ENCODE peak calls at places on chromosomes 5 and 9, in six cellular contexts. J is GM06990, U is ELR, O is Calu3, Y is B cell, K is psoas muscle. S is an unnamed sample.

GRCh38 chr5:127446626-127447025 is 70.8 kb upstream of the PRRC1 start:
- DNase-seq in J (no peak), U (no peak), O (no peak), Y (no peak), K (no peak), S (peak; percentile 67)

GRCh38 chr5:176359658-176360057 is 1.9 kb downstream of the KIAA1191 start:
- DNase-seq in J (no peak), U (peak; percentile 28), O (no peak), Y (no peak), K (no peak), S (no peak)

GRCh38 chr5:111553889-111554288 is 41.6 kb upstream of the STARD4 start:
- DNase-seq in J (no peak), U (no peak), O (no peak), Y (no peak), K (no peak), S (no peak)

GRCh38 chr9:78118742-78119473 is 87.3 kb upstream of the GNAQ start:
- DNase-seq in J (peak; percentile 52), U (peak; percentile 29), O (no peak), Y (no peak), K (no peak), S (peak; percentile 15)

GRCh38 chr5:118923295-118924005 is 64.9 kb downstream of the DTWD2 start:
- DNase-seq in J (no peak), U (no peak), O (no peak), Y (no peak), K (no peak), S (no peak)

GRCh38 chr5:84383816-84384603 is 670 bp downstream of the EDIL3 start:
- DNase-seq in J (peak; percentile 6), U (peak; percentile 42), O (no peak), Y (no peak), K (peak; percentile 42), S (no peak)

GRCh38 chr9:132144708-132145365 is 17.0 kb upstream of the NTNG2 start:
- DNase-seq in J (no peak), U (peak; percentile 73), O (no peak), Y (no peak), K (no peak), S (no peak)

GRCh38 chr5:163347671-163348070 is 89.7 kb upstream of the CCNG1 start:
- DNase-seq in J (no peak), U (peak; percentile 62), O (peak; percentile 76), Y (peak; percentile 51), K (no peak), S (peak; percentile 62)

GRCh38 chr5:169847519-169847918 is 132.8 kb downstream of the INSYN2B start:
- DNase-seq in J (no peak), U (no peak), O (no peak), Y (no peak), K (no peak), S (no peak)

GRCh38 chr5:113070901-113071300 is 94.3 kb downstream of the DCP2 start:
- DNase-seq in J (no peak), U (no peak), O (no peak), Y (no peak), K (no peak), S (no peak)

S was measured in small intestine.